ENCODE peak calls at places on chromosomes 4 and X, in ten cellular contexts. L, J, N, E, C, M, K, A, Q and H are unnamed samples.

GRCh38 chr4:188411805-188412204 is 272.6 kb downstream of the TRIML1 start:
- DNase-seq in K (peak; percentile 44), Q (no peak), L (no peak), M (no peak), E (no peak), N (no peak), C (no peak), A (no peak), J (no peak), H (no peak)

GRCh38 chr4:159319027-159319426 is 216.1 kb downstream of the RAPGEF2 start:
- DNase-seq in C (no peak), E (no peak), M (no peak), K (no peak), Q (no peak), A (no peak), L (no peak), J (no peak), N (no peak), H (no peak)

GRCh38 chr4:157701695-157701994 is 471.2 kb downstream of the GASK1B start:
- DNase-seq in M (no peak), L (no peak), A (no peak), J (peak; percentile 31), N (no peak), Q (no peak), E (no peak), K (no peak), C (no peak), H (no peak)

GRCh38 chrX:81120936-81121351 is 80.8 kb downstream of the HMGN5 start:
- DNase-seq in L (peak; percentile 30), M (peak; percentile 8), K (peak; percentile 52), C (peak; percentile 80), A (peak; percentile 20), E (peak; percentile 41), Q (peak; percentile 21), N (no peak), J (peak; percentile 55), H (peak; percentile 14)

GRCh38 chr4:164779080-164779479 is 25.1 kb downstream of the SMIM31 start:
- DNase-seq in L (no peak), A (no peak), C (no peak), Q (no peak), K (no peak), E (no peak), J (no peak), N (no peak), M (no peak), H (no peak)

GRCh38 chrX:106740193-106740780 is 13.8 kb downstream of the RNF128 start:
- DNase-seq in Q (no peak), C (no peak), L (no peak), J (no peak), N (no peak), A (no peak), K (no peak), E (no peak), M (no peak), H (no peak)

GRCh38 chr4:171929907-171930306 is 116.7 kb downstream of the GALNTL6 start:
- DNase-seq in M (no peak), C (no peak), A (no peak), Q (no peak), E (no peak), K (no peak), L (no peak), N (no peak), J (no peak), H (no peak)

GRCh38 chr4:159334461-159334860 is 231.6 kb downstream of the RAPGEF2 start:
- DNase-seq in C (no peak), E (no peak), K (no peak), Q (no peak), L (no peak), M (no peak), J (no peak), N (no peak), A (no peak), H (no peak)

GRCh38 chr4:110245567-110245966 is 47.2 kb upstream of the ELOVL6 start:
- DNase-seq in K (no peak), L (no peak), C (peak; percentile 57), Q (no peak), J (peak; percentile 33), A (no peak), N (peak; percentile 25), E (no peak), M (no peak), H (no peak)

GRCh38 chrX:136754641-136755040 is 26.1 kb downstream of the ARHGEF6 start:
- DNase-seq in A (peak; percentile 30), K (peak; percentile 29), L (no peak), Q (peak; percentile 21), E (no peak), M (no peak), J (no peak), C (no peak), N (no peak), H (no peak)

GRCh38 chr4:70399319-70399718 is 1.6 kb downstream of the OPRPN start:
- DNase-seq in K (no peak), M (no peak), A (no peak), Q (no peak), E (no peak), L (no peak), J (no peak), C (no peak), N (no peak), H (no peak)

GRCh38 chrX:22406332-22406731 is 133.6 kb downstream of the CBLL2 start:
- DNase-seq in C (no peak), M (no peak), L (no peak), K (no peak), N (no peak), A (no peak), E (no peak), J (no peak), Q (no peak), H (no peak)

GRCh38 chr4:76562851-76563803 is 128.1 kb downstream of the SHROOM3 start:
- DNase-seq in M (no peak), C (no peak), L (no peak), Q (no peak), E (no peak), J (no peak), K (no peak), A (no peak), N (no peak), H (no peak)

GRCh38 chrX:133053854-133054565 is 42.9 kb downstream of the USP26 start:
- DNase-seq in M (no peak), N (no peak), J (no peak), L (no peak), A (no peak), K (no peak), E (no peak), Q (no peak), C (peak; percentile 45), H (no peak)

GRCh38 chr4:4849524-4850193 is 9.8 kb upstream of the MSX1 start:
- DNase-seq in E (no peak), K (no peak), N (no peak), M (no peak), Q (no peak), A (no peak), J (no peak), C (no peak), L (no peak), H (no peak)

GRCh38 chr4:88880001-88880400 is 177.0 kb downstream of the FAM13A start:
- DNase-seq in C (no peak), Q (no peak), N (no peak), J (no peak), K (no peak), L (no peak), E (no peak), A (no peak), M (no peak), H (no peak)

GRCh38 chr4:184826315-184827266 is 823 bp upstream of the ACSL1 start:
- DNase-seq in L (no peak), J (no peak), E (no peak), A (peak; percentile 45), C (no peak), N (no peak), Q (peak; percentile 71), M (no peak), K (peak; percentile 45), H (no peak)

GRCh38 chrX:124256209-124256608 is 76.3 kb upstream of the TEX13D start:
- DNase-seq in E (no peak), M (no peak), N (peak; percentile 92), L (no peak), A (no peak), C (peak; percentile 0), K (no peak), Q (no peak), J (no peak), H (no peak)

GRCh38 chr4:100811046-100811445 is 293.2 kb upstream of the EMCN start:
- DNase-seq in J (no peak), A (no peak), E (no peak), N (no peak), Q (no peak), C (no peak), L (no peak), K (no peak), M (no peak), H (no peak)

GRCh38 chr4:36771411-36772153 is 473.0 kb upstream of the NWD2 start:
- DNase-seq in M (no peak), J (no peak), E (no peak), Q (no peak), L (no peak), A (no peak), N (no peak), C (no peak), K (no peak), H (no peak)

GRCh38 chr4:52103314-52103713 is 52.2 kb downstream of the SPATA18 start:
- DNase-seq in L (no peak), M (no peak), J (peak; percentile 5), A (no peak), Q (no peak), N (no peak), E (no peak), C (peak; percentile 60), K (no peak), H (no peak)

GRCh38 chr4:911221-911751 is 20.8 kb downstream of the GAK start:
- DNase-seq in L (no peak), E (no peak), Q (no peak), N (no peak), C (no peak), M (no peak), K (no peak), A (no peak), J (no peak), H (no peak)

GRCh38 chr4:91058345-91058744 is 931.2 kb downstream of the CCSER1 start:
- DNase-seq in L (no peak), C (no peak), K (no peak), M (no peak), J (no peak), N (no peak), Q (no peak), A (no peak), E (no peak), H (no peak)